ENCODE peak calls at places on chromosome 22, in five cellular contexts. D is brain microvascular endothelial cell; C is astrocyte of the spinal cord; G is effector CD4-positive, alpha-beta T cell; V is COR-L47. Y is an unnamed sample.

GRCh38 chr22:29128891-29129643 is 56.2 kb downstream of the KREMEN1 start:
- DNase-seq in D (no peak), C (no peak), G (no peak), V (no peak), Y (peak)

GRCh38 chr22:25777870-25778269 is 35.9 kb downstream of the MYO18B start:
- DNase-seq in D (peak), C (peak), V (peak), G (no peak), Y (peak)

GRCh38 chr22:19663286-19663815 is 51.0 kb upstream of the SEPTIN5 start:
- DNase-seq in D (peak), C (peak), V (peak), G (no peak), Y (peak)

GRCh38 chr22:17903564-17904295 is 120.6 kb downstream of the MICAL3 start:
- DNase-seq in V (no peak), D (no peak), C (peak), G (no peak), Y (no peak)

GRCh38 chr22:46545041-46545796 is 7.8 kb upstream of the CELSR1 start:
- DNase-seq in C (no peak), D (no peak), V (no peak), G (no peak), Y (no peak)

GRCh38 chr22:20967697-20968201 is 694 bp downstream of the AIFM3 start:
- DNase-seq in V (no peak), G (no peak), C (no peak), D (no peak), Y (no peak)

GRCh38 chr22:19664951-19665783 is 49.1 kb upstream of the SEPTIN5 start:
- DNase-seq in V (no peak), D (no peak), G (no peak), C (no peak), Y (no peak)

GRCh38 chr22:18987765-18988164 is 51.7 kb upstream of the PRODH start:
- DNase-seq in C (no peak), V (no peak), D (no peak), G (no peak), Y (no peak)

GRCh38 chr22:40156001-40156516 is 21.7 kb upstream of the TNRC6B start:
- DNase-seq in G (no peak), V (peak), D (peak), C (peak), Y (peak)

GRCh38 chr22:48250937-48251530 is 1488.6 kb downstream of the TBC1D22A start:
- DNase-seq in G (no peak), V (no peak), D (no peak), C (no peak), Y (no peak)

GRCh38 chr22:19350476-19350859 is 58.9 kb upstream of the CLTCL1 start:
- DNase-seq in V (no peak), C (no peak), G (no peak), D (no peak), Y (no peak)

GRCh38 chr22:49297286-49297870 is 530.3 kb downstream of the BRD1 start:
- DNase-seq in D (no peak), V (no peak), C (no peak), G (no peak), Y (no peak)

GRCh38 chr22:28570697-28571373 is 108.8 kb downstream of the TTC28 start:
- DNase-seq in G (no peak), C (no peak), V (no peak), D (no peak), Y (peak)

GRCh38 chr22:40982482-40983385 is 31.6 kb downstream of the RBX1 start:
- DNase-seq in D (no peak), V (no peak), G (no peak), C (no peak), Y (no peak)

GRCh38 chr22:22091400-22091878 is 108.9 kb upstream of the TOP3B start:
- DNase-seq in G (no peak), D (no peak), C (no peak), V (no peak), Y (no peak)

GRCh38 chr22:23790819-23791736 is 4.3 kb downstream of the SMARCB1 start:
- DNase-seq in V (no peak), C (no peak), D (no peak), G (no peak), Y (peak)

Y was measured in iris pigment epithelial cell.